ENCODE peak calls at places on chromosomes 3 and 15, in four cellular contexts. Q is fibroblast of lung, N is mammary epithelial cell, R is GM23248. T is an unnamed sample.

GRCh38 chr3:87694678-87695077 is 364.1 kb downstream of the CGGBP1 start:
- DNase-seq in Q (no peak), N (no peak), R (no peak), T (no peak)

GRCh38 chr3:138944842-138945645 is 1.9 kb downstream of the FOXL2 start:
- DNase-seq in R (no peak), N (no peak), Q (no peak), T (no peak)

GRCh38 chr15:57158589-57158988 is 217.7 kb upstream of the CGNL1 start:
- DNase-seq in N (peak; percentile 79), R (peak; percentile 86), Q (no peak), T (no peak)

GRCh38 chr3:77078279-77078678 is 38.4 kb downstream of the ROBO2 start:
- DNase-seq in Q (no peak), R (no peak), N (no peak), T (no peak)

GRCh38 chr15:62066663-62067447 is at the start of gene C2CD4A:
- DNase-seq in Q (peak; percentile 41), N (peak; percentile 70), R (peak; percentile 56), T (peak; percentile 79)

GRCh38 chr15:82624008-82624407 is 23.2 kb downstream of the CPEB1 start:
- DNase-seq in Q (no peak), N (peak; percentile 31), R (peak; percentile 63), T (no peak)

GRCh38 chr3:46670891-46671427 is 22.5 kb downstream of the ALS2CL start:
- DNase-seq in Q (no peak), N (no peak), R (no peak), T (no peak)

GRCh38 chr3:181302960-181303359 is 313.4 kb upstream of the DNAJC19 start:
- DNase-seq in N (no peak), Q (no peak), R (no peak), T (no peak)

GRCh38 chr15:56528136-56528535 is 63.2 kb upstream of the MNS1 start:
- DNase-seq in Q (peak; percentile 45), N (no peak), R (no peak), T (no peak)

GRCh38 chr3:111895079-111895478 is 36.0 kb downstream of the PHLDB2 start:
- DNase-seq in Q (peak; percentile 87), N (no peak), R (peak; percentile 67), T (peak; percentile 77)

GRCh38 chr3:143775401-143775970 is 72.8 kb downstream of the SLC9A9 start:
- DNase-seq in N (peak; percentile 44), R (peak; percentile 65), Q (peak; percentile 64), T (peak; percentile 78)

GRCh38 chr15:31391687-31392671 is 65.3 kb downstream of the KLF13 start:
- DNase-seq in Q (peak; percentile 72), N (peak; percentile 41), R (peak; percentile 84), T (peak; percentile 73)

GRCh38 chr15:70604671-70605070 is 158.7 kb downstream of the UACA start:
- DNase-seq in R (peak; percentile 53), Q (no peak), N (peak; percentile 51), T (no peak)

GRCh38 chr3:192063570-192063969 is 602.6 kb downstream of the PYDC2 start:
- DNase-seq in Q (peak; percentile 2), N (no peak), R (no peak), T (peak; percentile 98)

GRCh38 chr3:16305121-16305541 is 40.1 kb downstream of the OXNAD1 start:
- DNase-seq in N (no peak), Q (no peak), R (no peak), T (no peak)

GRCh38 chr3:13041113-13041776 is 32.0 kb downstream of the IQSEC1 start:
- DNase-seq in Q (no peak), R (no peak), N (no peak), T (no peak)

GRCh38 chr15:45471151-45471550 is 51.4 kb downstream of the SLC30A4 start:
- DNase-seq in N (no peak), Q (no peak), R (no peak), T (no peak)

GRCh38 chr15:32030795-32031194 is 480 bp downstream of the CHRNA7 start:
- DNase-seq in N (no peak), Q (peak; percentile 1), R (peak; percentile 6), T (no peak)

GRCh38 chr3:194384569-194385001 is 14.5 kb downstream of the GP5 start:
- DNase-seq in N (no peak), R (no peak), Q (no peak), T (no peak)

GRCh38 chr3:13578246-13578645 is 29.3 kb downstream of the FBLN2 start:
- DNase-seq in N (no peak), R (peak; percentile 57), Q (no peak), T (no peak)

GRCh38 chr3:182389041-182389815 is 404.1 kb upstream of the ATP11B start:
- DNase-seq in Q (no peak), R (no peak), N (peak; percentile 98), T (no peak)

GRCh38 chr15:58554758-58555157 is 123.0 kb downstream of the LIPC start:
- DNase-seq in Q (no peak), N (no peak), R (no peak), T (no peak)

GRCh38 chr15:58552505-58553364 is 120.9 kb downstream of the LIPC start:
- DNase-seq in Q (peak; percentile 36), R (peak; percentile 60), N (no peak), T (no peak)

GRCh38 chr15:58551764-58552504 is 120.1 kb downstream of the LIPC start:
- DNase-seq in Q (peak; percentile 98), R (peak; percentile 94), N (peak; percentile 92), T (no peak)

GRCh38 chr15:58555168-58556027 is 123.6 kb downstream of the LIPC start:
- DNase-seq in R (no peak), Q (no peak), N (no peak), T (no peak)

DNA sequence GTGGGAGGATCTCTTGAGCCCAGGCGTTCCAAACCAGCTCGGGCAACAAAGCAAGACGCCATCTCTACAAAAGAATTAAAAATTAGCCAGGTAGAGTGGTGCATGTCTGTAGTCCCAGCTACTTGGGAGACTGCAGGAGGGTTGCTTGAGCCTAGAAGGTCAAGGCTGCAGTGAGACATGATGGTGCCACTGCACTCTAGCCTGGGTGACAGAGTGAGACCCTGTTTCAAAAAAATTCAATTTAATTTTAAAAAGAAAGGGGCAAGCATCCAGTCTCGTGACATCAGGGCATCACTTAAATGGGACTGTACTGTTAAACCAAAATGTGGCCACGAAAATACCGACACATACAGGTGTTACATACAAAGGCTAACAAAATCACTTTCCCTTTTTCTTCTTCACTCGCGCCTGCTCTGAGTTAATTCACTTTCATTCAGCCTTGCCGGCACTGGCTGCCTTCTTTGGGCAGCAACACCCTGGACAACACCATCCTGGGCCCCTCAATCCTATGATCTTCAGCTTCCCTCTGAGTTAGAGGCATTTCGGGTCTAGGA is 121.7 kb downstream of the LIPC start:
- DNase-seq in Q (no peak), R (no peak), N (no peak), T (no peak)
- H2AFZ ChIP-seq in Q (no peak overlapping the region), R (no peak overlapping the region), N (no peak overlapping the region), T (no peak overlapping the region)

DNA sequence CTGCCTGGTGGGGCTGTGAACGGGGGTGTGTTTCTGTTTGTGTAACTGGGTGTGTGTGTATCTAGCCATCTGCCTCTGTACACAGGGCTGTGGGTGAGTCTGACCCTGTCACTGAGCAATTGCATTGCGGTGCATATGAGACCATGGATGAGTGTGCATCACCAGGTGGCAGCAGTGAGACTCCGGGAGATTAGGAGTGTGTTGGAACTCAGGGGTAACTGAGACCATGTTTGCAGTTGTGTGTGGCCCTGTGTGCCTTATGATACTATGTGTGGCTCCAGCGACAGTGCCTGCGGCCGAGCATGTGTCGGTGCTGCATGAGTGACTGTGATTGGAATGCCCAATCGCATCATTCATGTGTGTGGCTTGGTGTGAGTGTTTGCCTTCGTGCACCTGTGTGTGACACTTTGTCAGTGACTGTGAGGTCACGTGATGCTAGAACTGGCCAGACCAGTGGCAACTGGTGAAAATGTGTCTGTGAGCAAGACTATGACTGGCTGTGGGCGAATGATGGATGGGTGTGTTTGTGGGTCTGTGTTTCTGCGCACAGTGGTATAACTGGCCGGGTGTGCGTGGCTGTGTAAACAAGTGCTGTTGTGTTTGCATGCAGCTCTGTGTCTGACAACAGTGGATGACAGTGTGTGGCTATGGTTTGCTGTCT is 14.0 kb downstream of the VILL start:
- DNase-seq in Q (peak; percentile 62), R (peak; percentile 82), N (peak; percentile 70), T (peak; percentile 79)
- H3K4me3 ChIP-seq in Q (no peak overlapping the region), R (no peak overlapping the region), N (no peak overlapping the region), T (no peak overlapping the region)

GRCh38 chr15:63373866-63374548 is 7.6 kb downstream of the CA12 start:
- DNase-seq in Q (no peak), N (no peak), R (no peak), T (no peak)

GRCh38 chr15:63372018-63372705 is 9.5 kb downstream of the CA12 start:
- DNase-seq in Q (peak; percentile 97), N (peak; percentile 97), R (peak; percentile 99), T (no peak)

GRCh38 chr15:63373330-63373729 is 8.3 kb downstream of the CA12 start:
- DNase-seq in N (no peak), R (no peak), Q (no peak), T (no peak)

GRCh38 chr15:63371297-63371918 is 10.2 kb downstream of the CA12 start:
- DNase-seq in Q (peak; percentile 71), N (peak; percentile 85), R (peak; percentile 98), T (no peak)

GRCh38 chr15:63372753-63373152 is 8.9 kb downstream of the CA12 start:
- DNase-seq in N (no peak), Q (peak; percentile 50), R (peak; percentile 88), T (no peak)
- H3K4me2 ChIP-seq in N (peak overlapping the region; percentile 38), Q (peak overlapping the region; percentile 67), R (peak overlapping the region; percentile 55), T (no peak overlapping the region)

DNA sequence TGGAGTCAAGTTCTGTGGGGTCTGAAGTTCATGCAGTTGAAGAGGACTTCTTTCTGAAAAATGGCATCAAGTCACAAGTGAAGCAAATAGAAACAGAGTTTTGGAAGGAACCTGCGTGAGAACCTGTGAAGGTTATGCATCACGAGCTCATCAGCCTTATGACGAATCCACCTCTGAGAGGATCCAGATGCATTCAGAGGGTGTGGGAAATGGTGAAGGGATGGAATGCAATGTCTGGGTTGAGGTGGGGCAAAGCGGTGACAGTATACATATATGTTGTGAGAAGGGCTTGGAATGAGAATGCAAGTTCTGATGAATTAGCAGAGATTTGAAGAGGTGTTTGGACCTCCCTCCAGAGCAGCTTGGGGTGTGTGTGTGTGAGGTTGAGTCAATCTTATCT is 382.1 kb upstream of the TBL1XR1 start:
- DNase-seq in N (peak; percentile 80), Q (no peak), R (peak; percentile 36), T (no peak)
- H2AFZ ChIP-seq in N (peak overlapping the region; percentile 14), Q (no peak overlapping the region), R (no peak overlapping the region), T (no peak overlapping the region)

DNA sequence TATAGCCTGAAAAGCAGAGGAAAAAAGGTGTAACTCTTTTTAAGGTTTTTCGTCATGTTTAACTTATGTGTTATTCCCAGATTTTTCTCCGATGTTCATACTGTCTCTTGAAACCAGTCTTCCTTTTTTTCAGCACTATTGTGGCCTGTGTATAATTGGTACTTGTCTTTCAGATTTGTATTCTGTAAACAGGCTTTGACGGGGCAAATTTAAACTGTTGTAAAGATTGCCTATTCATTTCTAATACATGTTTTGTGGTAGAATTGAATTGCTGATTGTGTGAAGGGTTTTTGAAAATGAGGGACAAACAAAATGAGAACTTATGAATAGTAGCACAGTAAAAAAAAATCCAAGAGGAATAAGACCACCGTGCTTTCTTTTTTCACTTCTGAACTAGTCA is 33.6 kb downstream of the AKAP13 start:
- DNase-seq in Q (no peak), R (no peak), N (no peak), T (no peak)
- H3K4me3 ChIP-seq in Q (no peak overlapping the region), R (no peak overlapping the region), N (no peak overlapping the region), T (peak overlapping the region; percentile 43)

GRCh38 chr3:33046521-33046920 is 50.4 kb downstream of the GLB1 start:
- DNase-seq in N (no peak), R (no peak), Q (no peak), T (no peak)
- H3K4me2 ChIP-seq in N (no peak overlapping the region), R (no peak overlapping the region), Q (no peak overlapping the region), T (no peak overlapping the region)